ENCODE peak calls at places on chromosomes 2 and 18, in eight cellular contexts. One of them, this sample, is unnamed.

GRCh38 chr2:45312275-45312674 is 298.8 kb downstream of the SRBD1 start:
- DNase-seq in left ventricle myocardium inferior: no peak
- DNase-seq in SK-N-SH: no peak
- DNase-seq in A673: no peak
- DNase-seq in AG10803: no peak
- DNase-seq in CD8-positive, alpha-beta T cell: no peak
- DNase-seq in psoas muscle: no peak
- DNase-seq in AG04450: no peak
- DNase-seq in this sample: no peak

GRCh38 chr18:10094154-10094553 is 180.3 kb downstream of the VAPA start:
- DNase-seq in AG04450: no peak
- DNase-seq in SK-N-SH: no peak
- DNase-seq in left ventricle myocardium inferior: no peak
- DNase-seq in A673: no peak
- DNase-seq in psoas muscle: no peak
- DNase-seq in AG10803: no peak
- DNase-seq in CD8-positive, alpha-beta T cell: no peak
- DNase-seq in this sample: no peak

GRCh38 chr18:10386049-10386448 is 68.4 kb upstream of the APCDD1 start:
- DNase-seq in AG04450: no peak
- DNase-seq in left ventricle myocardium inferior: no peak
- DNase-seq in AG10803: no peak
- DNase-seq in A673: no peak
- DNase-seq in SK-N-SH: no peak
- DNase-seq in psoas muscle: no peak
- DNase-seq in CD8-positive, alpha-beta T cell: no peak
- DNase-seq in this sample: no peak

GRCh38 chr18:43383031-43383430 is 105.7 kb upstream of the SYT4 start:
- DNase-seq in CD8-positive, alpha-beta T cell: no peak
- DNase-seq in AG10803: no peak
- DNase-seq in A673: no peak
- DNase-seq in psoas muscle: no peak
- DNase-seq in AG04450: no peak
- DNase-seq in SK-N-SH: no peak
- DNase-seq in left ventricle myocardium inferior: no peak
- DNase-seq in this sample: no peak

GRCh38 chr2:10242451-10242850 is 60.3 kb upstream of the HPCAL1 start:
- DNase-seq in SK-N-SH: no peak
- DNase-seq in CD8-positive, alpha-beta T cell: no peak
- DNase-seq in left ventricle myocardium inferior: peak
- DNase-seq in AG10803: no peak
- DNase-seq in psoas muscle: no peak
- DNase-seq in A673: peak
- DNase-seq in AG04450: no peak
- DNase-seq in this sample: no peak

GRCh38 chr2:205769879-205770278 is 87.6 kb downstream of the NRP2 start:
- DNase-seq in AG10803: no peak
- DNase-seq in A673: no peak
- DNase-seq in AG04450: no peak
- DNase-seq in psoas muscle: no peak
- DNase-seq in SK-N-SH: no peak
- DNase-seq in CD8-positive, alpha-beta T cell: no peak
- DNase-seq in left ventricle myocardium inferior: no peak
- DNase-seq in this sample: no peak

GRCh38 chr2:12061785-12062184 is 315.4 kb downstream of the LPIN1 start:
- DNase-seq in left ventricle myocardium inferior: no peak
- DNase-seq in CD8-positive, alpha-beta T cell: no peak
- DNase-seq in AG10803: no peak
- DNase-seq in psoas muscle: no peak
- DNase-seq in AG04450: no peak
- DNase-seq in SK-N-SH: no peak
- DNase-seq in A673: no peak
- DNase-seq in this sample: no peak

GRCh38 chr2:19120941-19121750 is 237.3 kb downstream of the OSR1 start:
- DNase-seq in SK-N-SH: no peak
- DNase-seq in psoas muscle: no peak
- DNase-seq in CD8-positive, alpha-beta T cell: no peak
- DNase-seq in A673: no peak
- DNase-seq in left ventricle myocardium inferior: peak
- DNase-seq in AG10803: peak
- DNase-seq in AG04450: no peak
- DNase-seq in this sample: peak

GRCh38 chr2:133886735-133887675 is 318.7 kb upstream of the NCKAP5 start:
- DNase-seq in CD8-positive, alpha-beta T cell: peak
- DNase-seq in AG10803: peak
- DNase-seq in A673: peak
- DNase-seq in psoas muscle: peak
- DNase-seq in AG04450: peak
- DNase-seq in left ventricle myocardium inferior: peak
- DNase-seq in SK-N-SH: peak
- DNase-seq in this sample: peak

GRCh38 chr18:44682871-44683221 is 2.2 kb downstream of the SETBP1 start:
- DNase-seq in SK-N-SH: no peak
- DNase-seq in AG10803: no peak
- DNase-seq in left ventricle myocardium inferior: no peak
- DNase-seq in CD8-positive, alpha-beta T cell: no peak
- DNase-seq in AG04450: no peak
- DNase-seq in A673: no peak
- DNase-seq in psoas muscle: peak
- DNase-seq in this sample: no peak

GRCh38 chr18:42296192-42296591 is 341.2 kb downstream of the PIK3C3 start:
- DNase-seq in SK-N-SH: no peak
- DNase-seq in psoas muscle: no peak
- DNase-seq in A673: no peak
- DNase-seq in AG04450: no peak
- DNase-seq in left ventricle myocardium inferior: no peak
- DNase-seq in CD8-positive, alpha-beta T cell: no peak
- DNase-seq in AG10803: no peak
- DNase-seq in this sample: no peak

GRCh38 chr18:1458547-1458946 is 553.9 kb downstream of the ADCYAP1 start:
- DNase-seq in CD8-positive, alpha-beta T cell: no peak
- DNase-seq in A673: no peak
- DNase-seq in left ventricle myocardium inferior: no peak
- DNase-seq in psoas muscle: no peak
- DNase-seq in AG04450: no peak
- DNase-seq in AG10803: no peak
- DNase-seq in SK-N-SH: no peak
- DNase-seq in this sample: no peak

GRCh38 chr2:184338776-184339175 is 259.6 kb upstream of the ZNF804A start:
- DNase-seq in CD8-positive, alpha-beta T cell: no peak
- DNase-seq in AG10803: no peak
- DNase-seq in psoas muscle: no peak
- DNase-seq in left ventricle myocardium inferior: no peak
- DNase-seq in SK-N-SH: no peak
- DNase-seq in AG04450: no peak
- DNase-seq in A673: no peak
- DNase-seq in this sample: no peak

GRCh38 chr2:197294260-197294659 is 16.3 kb downstream of the ANKRD44 start:
- DNase-seq in left ventricle myocardium inferior: no peak
- DNase-seq in AG04450: no peak
- DNase-seq in AG10803: peak
- DNase-seq in A673: no peak
- DNase-seq in psoas muscle: no peak
- DNase-seq in SK-N-SH: no peak
- DNase-seq in CD8-positive, alpha-beta T cell: no peak
- DNase-seq in this sample: no peak

GRCh38 chr2:138267161-138267901 is 234.2 kb upstream of the SPOPL start:
- DNase-seq in psoas muscle: no peak
- DNase-seq in A673: peak
- DNase-seq in AG04450: peak
- DNase-seq in AG10803: peak
- DNase-seq in SK-N-SH: no peak
- DNase-seq in CD8-positive, alpha-beta T cell: no peak
- DNase-seq in left ventricle myocardium inferior: no peak
- DNase-seq in this sample: peak

GRCh38 chr2:106165556-106165955 is 28.5 kb downstream of the UXS1 start:
- DNase-seq in AG10803: no peak
- DNase-seq in CD8-positive, alpha-beta T cell: no peak
- DNase-seq in SK-N-SH: no peak
- DNase-seq in left ventricle myocardium inferior: no peak
- DNase-seq in A673: no peak
- DNase-seq in psoas muscle: no peak
- DNase-seq in AG04450: no peak
- DNase-seq in this sample: no peak

GRCh38 chr18:34758378-34758948 is 48.4 kb downstream of the DTNA start:
- DNase-seq in AG10803: no peak
- DNase-seq in A673: no peak
- DNase-seq in CD8-positive, alpha-beta T cell: no peak
- DNase-seq in psoas muscle: no peak
- DNase-seq in left ventricle myocardium inferior: no peak
- DNase-seq in AG04450: no peak
- DNase-seq in SK-N-SH: no peak
- DNase-seq in this sample: no peak
- H3K4me3 ChIP-seq in AG10803: no peak
- H3K4me3 ChIP-seq in A673: no peak
- H3K4me3 ChIP-seq in CD8-positive, alpha-beta T cell: no peak
- H3K4me3 ChIP-seq in psoas muscle: no peak
- H3K4me3 ChIP-seq in left ventricle myocardium inferior: no peak
- H3K4me3 ChIP-seq in AG04450: no peak
- H3K4me3 ChIP-seq in SK-N-SH: no peak
- H3K4me3 ChIP-seq in this sample: no peak

DNA sequence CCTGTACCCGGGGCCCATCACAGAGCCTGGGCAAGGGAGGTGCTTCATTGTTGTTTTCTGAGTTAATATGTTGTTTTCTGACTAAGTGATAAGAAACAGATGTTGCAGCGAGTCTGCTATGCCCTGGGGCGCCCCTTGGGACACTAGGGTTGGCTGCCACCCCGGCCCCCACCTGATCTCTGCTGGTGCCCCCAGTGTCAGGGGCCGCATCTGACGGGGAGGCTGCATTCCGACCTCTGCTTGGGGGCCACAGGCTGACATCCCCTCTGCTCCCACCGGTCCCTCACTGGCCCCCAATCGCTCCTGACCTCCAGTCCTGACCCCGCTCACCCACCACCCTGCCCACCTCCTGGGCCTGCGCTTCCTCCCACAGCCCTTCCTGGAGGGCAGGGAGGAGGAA is 65.9 kb downstream of the LONRF2 start:
- DNase-seq in A673: no peak
- DNase-seq in SK-N-SH: peak
- DNase-seq in CD8-positive, alpha-beta T cell: no peak
- DNase-seq in psoas muscle: no peak
- DNase-seq in left ventricle myocardium inferior: no peak
- DNase-seq in AG04450: no peak
- DNase-seq in AG10803: no peak
- DNase-seq in this sample: no peak
- H3K4me3 ChIP-seq in A673: no peak
- H3K4me3 ChIP-seq in SK-N-SH: no peak
- H3K4me3 ChIP-seq in CD8-positive, alpha-beta T cell: no peak
- H3K4me3 ChIP-seq in psoas muscle: no peak
- H3K4me3 ChIP-seq in left ventricle myocardium inferior: no peak
- H3K4me3 ChIP-seq in AG04450: no peak
- H3K4me3 ChIP-seq in AG10803: no peak
- H3K4me3 ChIP-seq in this sample: no peak

GRCh38 chr2:70907130-70907756 is 28.5 kb upstream of the ATP6V1B1 start:
- DNase-seq in left ventricle myocardium inferior: no peak
- DNase-seq in CD8-positive, alpha-beta T cell: no peak
- DNase-seq in SK-N-SH: no peak
- DNase-seq in AG10803: no peak
- DNase-seq in psoas muscle: no peak
- DNase-seq in A673: no peak
- DNase-seq in AG04450: no peak
- DNase-seq in this sample: no peak
- H3K4me3 ChIP-seq in left ventricle myocardium inferior: peak
- H3K4me3 ChIP-seq in CD8-positive, alpha-beta T cell: no peak
- H3K4me3 ChIP-seq in SK-N-SH: no peak
- H3K4me3 ChIP-seq in AG10803: no peak
- H3K4me3 ChIP-seq in psoas muscle: peak
- H3K4me3 ChIP-seq in A673: no peak
- H3K4me3 ChIP-seq in AG04450: peak
- H3K4me3 ChIP-seq in this sample: peak

GRCh38 chr2:218992703-218993344 is 398 bp downstream of the CRYBA2 start:
- DNase-seq in CD8-positive, alpha-beta T cell: no peak
- DNase-seq in AG10803: no peak
- DNase-seq in left ventricle myocardium inferior: no peak
- DNase-seq in A673: no peak
- DNase-seq in AG04450: no peak
- DNase-seq in SK-N-SH: peak
- DNase-seq in psoas muscle: no peak
- DNase-seq in this sample: no peak
- H3K4me3 ChIP-seq in CD8-positive, alpha-beta T cell: peak
- H3K4me3 ChIP-seq in AG10803: no peak
- H3K4me3 ChIP-seq in left ventricle myocardium inferior: peak
- H3K4me3 ChIP-seq in A673: peak
- H3K4me3 ChIP-seq in AG04450: no peak
- H3K4me3 ChIP-seq in SK-N-SH: no peak
- H3K4me3 ChIP-seq in psoas muscle: peak
- H3K4me3 ChIP-seq in this sample: no peak

DNA sequence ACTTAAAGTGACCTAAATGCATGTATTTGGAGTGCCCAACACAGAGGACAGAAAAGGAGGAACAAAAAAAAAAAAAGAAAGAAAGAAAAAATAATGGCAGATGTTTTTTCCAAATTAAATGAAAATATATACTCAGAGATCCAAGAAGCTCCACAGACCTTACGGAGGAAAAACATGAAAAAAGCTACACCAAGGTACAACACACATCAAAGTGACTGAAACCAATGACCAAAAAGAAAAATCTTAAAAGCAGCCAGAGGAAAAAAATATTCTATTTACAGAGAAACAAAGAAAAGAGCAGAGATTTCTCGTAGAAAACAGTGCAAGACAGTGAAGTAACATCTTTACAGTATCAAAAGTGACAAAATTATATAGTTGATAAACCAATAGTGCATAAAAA is 5.1 kb downstream of the FANCL start:
- DNase-seq in AG04450: no peak
- DNase-seq in left ventricle myocardium inferior: no peak
- DNase-seq in CD8-positive, alpha-beta T cell: no peak
- DNase-seq in A673: no peak
- DNase-seq in AG10803: no peak
- DNase-seq in psoas muscle: no peak
- DNase-seq in SK-N-SH: no peak
- DNase-seq in this sample: no peak
- H3K4me3 ChIP-seq in AG04450: no peak
- H3K4me3 ChIP-seq in left ventricle myocardium inferior: no peak
- H3K4me3 ChIP-seq in CD8-positive, alpha-beta T cell: no peak
- H3K4me3 ChIP-seq in A673: no peak
- H3K4me3 ChIP-seq in AG10803: no peak
- H3K4me3 ChIP-seq in psoas muscle: no peak
- H3K4me3 ChIP-seq in SK-N-SH: no peak
- H3K4me3 ChIP-seq in this sample: no peak